ENCODE peak calls at places on chromosomes 2 and 18, in four cellular contexts. W, K, B and T are unnamed samples.

GRCh38 chr2:109455731-109456691 is 157.8 kb downstream of the SEPTIN10 start:
- DNase-seq in W (no peak), K (no peak), B (no peak), T (peak)

GRCh38 chr2:15786003-15786654 is 154.2 kb upstream of the MYCN start:
- DNase-seq in B (no peak), K (no peak), W (no peak), T (no peak)

GRCh38 chr2:4464607-4465006 is 761.2 kb downstream of the DCDC2C start:
- DNase-seq in W (no peak), K (no peak), B (no peak), T (no peak)

GRCh38 chr2:120791961-120792295 is 56.3 kb downstream of the GLI2 start:
- DNase-seq in B (no peak), W (peak), K (no peak), T (no peak)

GRCh38 chr2:241545113-241545512 is 13.4 kb upstream of the BOK start:
- DNase-seq in W (peak), K (no peak), B (no peak), T (no peak)

GRCh38 chr18:57134564-57135211 is 12.2 kb upstream of the BOD1L2 start:
- DNase-seq in W (no peak), B (no peak), K (no peak), T (no peak)

GRCh38 chr2:224433442-224433841 is 31.5 kb upstream of the FAM124B start:
- DNase-seq in B (no peak), W (no peak), K (no peak), T (no peak)

GRCh38 chr2:45047301-45047700 is 38.0 kb upstream of the SIX2 start:
- DNase-seq in W (no peak), B (no peak), K (no peak), T (no peak)

GRCh38 chr18:38801640-38802039 is 1236.0 kb upstream of the CELF4 start:
- DNase-seq in W (no peak), K (no peak), B (no peak), T (no peak)

GRCh38 chr2:175743020-175743419 is 259.0 kb downstream of the LNPK start:
- DNase-seq in K (no peak), B (no peak), W (peak), T (no peak)

GRCh38 chr2:148756292-148756975 is 111.9 kb downstream of the EPC2 start:
- DNase-seq in W (peak), B (no peak), K (no peak), T (no peak)

DNA sequence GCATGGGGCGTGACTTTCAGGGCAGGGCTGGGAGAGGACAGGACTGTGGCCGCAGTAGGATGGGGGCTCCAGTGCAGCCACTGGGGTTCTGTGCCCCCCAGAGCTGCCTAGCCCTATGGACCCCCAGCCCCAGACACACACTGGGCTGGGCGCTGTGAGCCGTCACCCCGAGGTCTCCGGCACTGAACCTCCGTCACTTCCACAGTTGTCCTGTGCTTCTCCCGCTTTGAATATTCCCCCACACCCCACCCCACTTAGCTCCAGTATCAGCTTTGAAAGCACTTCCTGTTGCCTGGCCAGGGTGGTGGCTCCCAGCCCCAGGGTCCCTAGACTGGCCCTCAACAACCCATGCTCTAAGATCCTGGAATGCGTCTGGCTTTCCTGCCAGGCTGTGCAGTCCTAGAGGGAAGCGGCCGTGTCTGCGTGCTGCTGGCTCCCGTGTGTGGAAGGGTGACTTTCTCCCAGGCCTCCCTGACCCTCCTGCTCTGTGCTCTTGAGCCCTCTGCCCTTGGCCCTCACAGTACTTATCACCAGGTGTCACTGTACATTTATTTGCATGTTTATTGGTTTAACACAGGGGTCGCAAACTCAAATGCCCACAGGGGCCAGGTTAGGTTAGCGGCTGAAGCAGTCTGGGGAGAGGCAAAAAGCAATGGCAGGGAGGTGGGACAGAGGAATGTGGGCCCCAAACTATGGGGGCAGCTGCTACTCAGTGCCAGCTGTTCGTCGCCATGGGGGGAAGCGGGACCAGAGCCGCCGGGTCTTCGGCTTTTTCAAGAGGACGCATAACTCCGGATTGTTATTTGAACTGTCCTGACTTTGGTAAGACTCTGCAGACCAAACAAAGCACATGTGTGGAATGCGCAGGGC is 9.9 kb downstream of the OBSL1 start:
- DNase-seq in B (no peak), W (no peak), K (no peak), T (no peak)
- H3K27ac ChIP-seq in B (no peak), W (no peak), K (no peak), T (no peak)

DNA sequence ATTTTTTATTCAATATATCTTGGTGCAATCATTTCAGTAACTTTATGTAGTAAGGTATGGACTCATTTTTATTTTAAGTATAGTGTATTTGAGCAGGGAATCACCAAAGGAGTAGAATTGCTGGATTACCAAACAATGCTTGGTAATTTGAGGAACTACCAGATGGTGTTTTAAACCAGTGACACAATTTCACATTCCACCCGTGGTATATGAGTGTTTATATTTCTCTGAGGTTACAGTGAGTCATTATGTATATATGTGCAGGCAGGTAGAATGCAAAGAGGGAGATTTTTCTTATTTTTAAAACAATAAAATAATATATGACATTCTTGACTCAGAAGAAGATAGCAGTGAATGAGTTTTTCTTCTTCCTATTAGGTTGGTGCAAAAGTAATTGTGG is 596.9 kb downstream of the DCC start:
- DNase-seq in K (no peak), W (peak), B (no peak), T (no peak)
- H3K27ac ChIP-seq in K (no peak), W (no peak), B (no peak), T (no peak)

GRCh38 chr2:9638532-9638931 is 7.7 kb upstream of the YWHAQ start:
- DNase-seq in B (peak), W (peak), K (no peak), T (peak)
- H3K27ac ChIP-seq in B (peak), W (no peak), K (no peak), T (peak)

GRCh38 chr2:239376942-239377531 is 23.8 kb downstream of the HDAC4 start:
- DNase-seq in K (no peak), W (no peak), B (no peak), T (peak)

GRCh38 chr2:239374896-239375277 is 25.9 kb downstream of the HDAC4 start:
- DNase-seq in W (no peak), K (no peak), B (no peak), T (peak)

GRCh38 chr2:239377591-239377990 is 23.2 kb downstream of the HDAC4 start:
- DNase-seq in B (no peak), K (no peak), W (no peak), T (no peak)

GRCh38 chr2:239375278-239376061 is 25.4 kb downstream of the HDAC4 start:
- DNase-seq in W (no peak), B (no peak), K (no peak), T (peak)

DNA sequence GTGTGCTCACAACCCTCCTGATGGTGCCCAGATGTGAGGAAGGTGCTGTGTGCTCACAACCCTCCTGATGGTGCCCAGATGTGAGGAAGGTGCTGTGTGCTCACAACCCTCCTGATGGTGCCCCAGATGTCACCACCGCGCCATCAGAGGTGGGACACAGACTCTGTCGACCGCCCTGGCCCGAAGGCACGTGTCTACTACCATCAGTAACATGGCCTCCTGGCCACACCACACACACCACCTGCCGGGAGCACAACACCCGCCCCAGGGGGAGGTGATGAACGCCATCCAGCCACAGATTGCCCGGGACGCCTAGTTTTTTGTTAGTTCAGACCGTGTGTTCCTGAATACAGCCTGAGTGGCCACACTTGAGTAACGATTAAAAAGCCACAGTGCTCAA is 24.5 kb downstream of the HDAC4 start:
- DNase-seq in W (no peak), K (no peak), B (no peak), T (peak)
- H3K27ac ChIP-seq in W (no peak), K (no peak), B (no peak), T (no peak)